ENCODE peak calls at places on chromosomes 5 and 9, in four cellular contexts. H is A549, D is K562, P is HCT116. C is an unnamed sample.

GRCh38 chr9:114366334-114367128 is 21.3 kb downstream of the AKNA start:
- DNase-seq in P (no peak), H (no peak), D (no peak), C (no peak)

GRCh38 chr9:33350310-33350709 is 52.1 kb downstream of the AQP7 start:
- DNase-seq in H (peak), P (no peak), D (no peak), C (no peak)

GRCh38 chr9:133429641-133430161 is 7.5 kb downstream of the ADAMTS13 start:
- DNase-seq in D (peak), H (peak), P (no peak), C (peak)

GRCh38 chr9:75039006-75039405 is 10.9 kb upstream of the CARNMT1 start:
- DNase-seq in D (no peak), H (no peak), P (no peak), C (no peak)

GRCh38 chr5:74124826-74125225 is 498.8 kb downstream of the ARHGEF28 start:
- DNase-seq in D (no peak), P (no peak), H (no peak), C (no peak)

GRCh38 chr9:23537192-23538059 is 288.6 kb downstream of the ELAVL2 start:
- DNase-seq in H (no peak), D (no peak), P (no peak), C (peak)

GRCh38 chr9:127720865-127721227 is 5.0 kb downstream of the TTC16 start:
- DNase-seq in P (no peak), H (no peak), D (no peak), C (no peak)

GRCh38 chr5:112604741-112605390 is 132.8 kb upstream of the APC start:
- DNase-seq in H (no peak), D (peak), P (peak), C (peak)

GRCh38 chr5:136819526-136820302 is 454.4 kb upstream of the TRPC7 start:
- DNase-seq in H (no peak), P (no peak), D (no peak), C (peak)

GRCh38 chr5:128673411-128673957 is 135.4 kb upstream of the FBN2 start:
- DNase-seq in D (no peak), H (no peak), P (no peak), C (no peak)

GRCh38 chr5:149639718-149640117 is 58.4 kb downstream of the ARHGEF37 start:
- DNase-seq in P (no peak), D (no peak), H (no peak), C (no peak)

GRCh38 chr5:78377056-78377717 is 16.8 kb downstream of the SCAMP1 start:
- DNase-seq in P (no peak), D (no peak), H (no peak), C (no peak)

GRCh38 chr9:78973906-78974305 is 597.9 kb upstream of the TLE4 start:
- DNase-seq in P (no peak), D (no peak), H (peak), C (peak)

GRCh38 chr5:176742246-176743105 is 67.9 kb upstream of the UNC5A start:
- DNase-seq in D (peak), H (no peak), P (no peak), C (no peak)

GRCh38 chr5:154164182-154164581 is 26.4 kb upstream of the GALNT10 start:
- DNase-seq in H (no peak), D (no peak), P (no peak), C (no peak)

GRCh38 chr9:12813960-12814876 is 39.4 kb downstream of the LURAP1L start:
- DNase-seq in H (peak), D (no peak), P (peak), C (no peak)

GRCh38 chr9:93198117-93198838 is 14.3 kb downstream of the WNK2 start:
- DNase-seq in H (no peak), P (no peak), D (no peak), C (no peak)

GRCh38 chr9:9142001-9142400 is 1342.4 kb upstream of the DMAC1 start:
- DNase-seq in P (no peak), D (no peak), H (no peak), C (peak)

GRCh38 chr5:41510176-41510831 is at the start of gene PLCXD3:
- DNase-seq in H (peak), D (no peak), P (no peak), C (peak)

GRCh38 chr5:134111741-134112647 is 2.5 kb upstream of the TCF7 start:
- DNase-seq in D (peak), P (no peak), H (no peak), C (no peak)

GRCh38 chr9:99823392-99824377 is 2.0 kb downstream of the NR4A3 start:
- DNase-seq in P (no peak), D (peak), H (peak), C (peak)

GRCh38 chr9:93683331-93684134 is 107.1 kb downstream of the PHF2 start:
- DNase-seq in P (no peak), H (no peak), D (peak), C (no peak)

GRCh38 chr9:82369251-82369945 is 380.8 kb downstream of the SPATA31D1 start:
- DNase-seq in D (no peak), H (no peak), P (no peak), C (no peak)

GRCh38 chr9:136107155-136107952 is 11.3 kb downstream of the TMEM250 start:
- DNase-seq in H (no peak), P (no peak), D (peak), C (peak)

GRCh38 chr5:137279631-137280236 is 219.4 kb downstream of the SPOCK1 start:
- DNase-seq in D (no peak), P (no peak), H (no peak), C (no peak)

GRCh38 chr5:159582756-159583523 is 252.7 kb upstream of the IL12B start:
- DNase-seq in H (peak), D (no peak), P (peak), C (no peak)

GRCh38 chr9:110142253-110142652 is 65.7 kb downstream of the C9orf152 start:
- DNase-seq in D (no peak), H (no peak), P (no peak), C (no peak)

GRCh38 chr5:34535433-34535832 is 120.7 kb upstream of the RAI14 start:
- DNase-seq in H (no peak), D (no peak), P (no peak), C (no peak)

GRCh38 chr5:107567901-107568671 is 102.7 kb downstream of the EFNA5 start:
- DNase-seq in P (no peak), H (no peak), D (no peak), C (no peak)

GRCh38 chr9:133347515-133347984 is 381 bp downstream of the MED22 start:
- DNase-seq in H (no peak), D (peak), P (no peak), C (peak)

DNA sequence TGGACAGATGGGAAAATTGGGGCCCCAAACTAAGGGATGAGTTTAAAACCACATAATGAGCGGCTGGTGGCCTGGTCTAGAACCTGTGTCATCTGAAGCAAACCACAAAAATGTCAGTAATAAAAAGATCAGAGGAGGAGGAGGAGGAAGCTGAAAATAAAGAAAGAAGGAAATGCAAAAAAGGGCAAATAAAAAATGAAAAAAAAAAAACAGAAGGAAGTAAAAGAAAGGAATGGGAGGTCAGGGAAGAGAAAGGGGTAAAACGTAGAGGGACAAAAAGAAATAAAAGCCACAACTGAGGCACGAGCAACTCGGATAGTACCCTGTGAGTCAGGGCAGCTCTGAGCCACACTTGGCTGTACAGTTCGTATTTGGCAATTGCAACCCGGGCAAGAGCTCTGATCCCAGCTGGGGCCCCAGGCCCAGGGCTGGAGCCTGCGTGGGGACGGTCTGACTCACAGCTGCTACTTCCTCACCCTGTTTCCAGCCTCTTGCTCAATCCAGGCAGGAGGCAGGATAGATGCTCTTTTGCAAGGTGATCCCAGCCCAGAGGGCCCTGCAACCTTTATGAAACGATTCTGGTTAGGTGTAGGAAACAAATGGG is 137.9 kb upstream of the TRIM32 start:
- DNase-seq in D (no peak), P (peak), H (peak), C (no peak)
- TF ChIP-seq REST in D (no peak), P (no peak), H (no peak), C (no peak)

DNA sequence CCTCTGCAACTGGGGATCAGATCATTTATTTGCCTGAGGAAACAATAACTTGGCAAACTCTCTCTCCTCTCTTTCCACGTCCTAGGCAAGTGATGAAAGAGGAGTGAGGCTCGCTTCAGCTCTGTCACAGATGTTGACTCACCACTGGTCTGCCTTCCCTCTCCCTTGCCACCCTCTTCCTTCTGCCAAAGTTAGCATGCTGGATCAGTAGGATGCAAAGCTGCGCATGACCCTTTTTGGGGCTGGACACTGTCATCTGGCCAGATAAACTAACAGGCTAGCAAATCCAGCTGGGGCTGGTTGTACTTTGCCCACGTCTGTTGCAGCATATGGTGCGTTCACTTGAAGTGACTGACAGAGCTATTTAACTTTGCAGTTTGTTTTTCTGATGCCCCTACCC is 36.2 kb upstream of the SMARCA2 start:
- DNase-seq in P (no peak), D (no peak), H (no peak), C (no peak)
- TF ChIP-seq REST in P (no peak), D (no peak), H (no peak), C (no peak)

DNA sequence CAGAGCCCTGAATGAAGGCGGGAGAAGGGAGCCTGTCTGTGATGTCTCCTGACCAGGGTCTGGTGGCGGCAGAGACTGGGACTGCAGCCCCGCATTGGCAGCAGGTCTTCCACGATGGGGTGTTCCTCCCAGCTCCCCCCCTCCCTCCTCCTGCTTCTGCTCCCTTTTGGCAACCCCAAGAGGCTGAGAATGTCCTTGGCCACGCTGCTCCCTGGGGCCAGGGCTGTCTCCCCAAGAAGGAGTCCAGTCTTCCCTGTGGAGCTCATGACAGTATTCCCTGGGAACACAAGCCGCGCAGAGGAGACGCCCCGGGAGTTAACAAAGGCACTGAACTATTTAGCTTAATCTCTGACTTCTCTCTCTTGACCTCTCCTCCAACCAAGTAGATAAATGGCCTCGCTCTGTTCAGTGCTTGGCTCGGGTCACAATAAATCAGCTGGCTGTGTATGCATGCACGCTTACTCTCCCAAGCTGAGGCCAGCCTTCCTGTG is 84.0 kb upstream of the NEURL1B start:
- DNase-seq in D (no peak), P (no peak), H (no peak), C (no peak)
- TF ChIP-seq REST in D (no peak), P (no peak), H (no peak), C (no peak)

DNA sequence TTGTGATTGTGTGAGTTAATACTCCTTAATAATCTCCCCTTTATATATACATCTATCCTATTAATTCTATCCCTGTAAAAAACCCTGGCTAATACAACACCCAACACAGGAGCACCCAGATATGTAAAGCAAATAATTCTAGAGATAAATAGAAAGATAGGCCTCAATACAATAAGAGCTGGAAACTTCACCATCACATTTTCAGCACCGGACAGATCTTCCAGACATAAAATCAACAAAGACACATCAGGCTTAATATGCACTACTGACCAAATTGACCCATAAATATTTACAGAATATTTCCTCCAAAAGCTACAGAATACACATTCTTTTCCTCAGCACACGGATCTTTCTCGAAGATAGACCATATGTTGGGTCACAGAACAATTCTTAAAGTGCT is 71.0 kb upstream of the ST8SIA4 start:
- DNase-seq in P (no peak), D (no peak), H (no peak), C (no peak)
- TF ChIP-seq REST in P (peak), D (no peak), H (peak), C (no peak)

GRCh38 chr9:14389146-14389545 is 75.2 kb upstream of the NFIB start:
- DNase-seq in P (no peak), H (no peak), D (no peak), C (no peak)
- TF ChIP-seq REST in P (no peak), H (no peak), D (no peak), C (no peak)

GRCh38 chr5:150700600-150701377 is at the start of gene RBM22:
- DNase-seq in D (peak), H (peak), P (peak), C (peak)
- TF ChIP-seq REST in D (no peak), H (no peak), P (no peak), C (no peak)